ENCODE peak calls at places on chromosomes 5 and 9, in seven cellular contexts. One of them, this sample, is unnamed.
A peak's percentile ranks its signal among the peaks of the same experiment; 100 is the strongest.

GRCh38 chr5:84831701-84832100 is 447.0 kb upstream of the EDIL3 start:
- DNase-seq in adrenal gland: no peak
- DNase-seq in psoas muscle: no peak
- DNase-seq in right lobe of liver: no peak
- DNase-seq in cardiac muscle cell: no peak
- DNase-seq in HCT116: no peak
- DNase-seq in hepatocyte: no peak
- DNase-seq in this sample: no peak

GRCh38 chr5:56815657-56816545 is 552 bp downstream of the MAP3K1 start:
- DNase-seq in adrenal gland: peak; percentile 42
- DNase-seq in psoas muscle: peak; percentile 82
- DNase-seq in right lobe of liver: peak; percentile 53
- DNase-seq in cardiac muscle cell: peak; percentile 71
- DNase-seq in HCT116: no peak
- DNase-seq in hepatocyte: peak; percentile 55
- DNase-seq in this sample: no peak

GRCh38 chr9:93673271-93673843 is 97.0 kb downstream of the PHF2 start:
- DNase-seq in adrenal gland: peak; percentile 18
- DNase-seq in psoas muscle: peak; percentile 50
- DNase-seq in right lobe of liver: peak; percentile 31
- DNase-seq in cardiac muscle cell: no peak
- DNase-seq in HCT116: no peak
- DNase-seq in hepatocyte: no peak
- DNase-seq in this sample: peak; percentile 57

GRCh38 chr5:56279979-56280378 is 46.8 kb upstream of the ANKRD55 start:
- DNase-seq in adrenal gland: no peak
- DNase-seq in psoas muscle: no peak
- DNase-seq in right lobe of liver: no peak
- DNase-seq in cardiac muscle cell: no peak
- DNase-seq in HCT116: no peak
- DNase-seq in hepatocyte: no peak
- DNase-seq in this sample: no peak

GRCh38 chr5:98416541-98416940 is 356.9 kb upstream of the RGMB start:
- DNase-seq in adrenal gland: no peak
- DNase-seq in psoas muscle: no peak
- DNase-seq in right lobe of liver: no peak
- DNase-seq in cardiac muscle cell: no peak
- DNase-seq in HCT116: no peak
- DNase-seq in hepatocyte: no peak
- DNase-seq in this sample: no peak

GRCh38 chr9:35059438-35059837 is 13.0 kb downstream of the VCP start:
- DNase-seq in adrenal gland: no peak
- DNase-seq in psoas muscle: no peak
- DNase-seq in right lobe of liver: no peak
- DNase-seq in cardiac muscle cell: no peak
- DNase-seq in HCT116: no peak
- DNase-seq in hepatocyte: no peak
- DNase-seq in this sample: no peak

GRCh38 chr5:127746756-127747155 is 43.6 kb downstream of the CCDC192 start:
- DNase-seq in adrenal gland: no peak
- DNase-seq in psoas muscle: no peak
- DNase-seq in right lobe of liver: no peak
- DNase-seq in cardiac muscle cell: no peak
- DNase-seq in HCT116: peak; percentile 10
- DNase-seq in hepatocyte: no peak
- DNase-seq in this sample: no peak

GRCh38 chr9:91900057-91900816 is 49.8 kb downstream of the ROR2 start:
- DNase-seq in adrenal gland: no peak
- DNase-seq in psoas muscle: no peak
- DNase-seq in right lobe of liver: no peak
- DNase-seq in cardiac muscle cell: peak; percentile 78
- DNase-seq in HCT116: no peak
- DNase-seq in hepatocyte: peak; percentile 52
- DNase-seq in this sample: no peak

GRCh38 chr5:9596833-9597232 is 33.3 kb downstream of the TAS2R1 start:
- DNase-seq in adrenal gland: no peak
- DNase-seq in psoas muscle: no peak
- DNase-seq in right lobe of liver: no peak
- DNase-seq in cardiac muscle cell: peak; percentile 27
- DNase-seq in HCT116: no peak
- DNase-seq in hepatocyte: no peak
- DNase-seq in this sample: no peak

GRCh38 chr5:157670662-157671591 is at the start of gene C5orf52:
- DNase-seq in adrenal gland: peak; percentile 29
- DNase-seq in psoas muscle: no peak
- DNase-seq in right lobe of liver: peak; percentile 43
- DNase-seq in cardiac muscle cell: peak; percentile 66
- DNase-seq in HCT116: no peak
- DNase-seq in hepatocyte: peak; percentile 58
- DNase-seq in this sample: no peak

GRCh38 chr5:81393430-81393782 is 528 bp downstream of the ACOT12 start:
- DNase-seq in adrenal gland: no peak
- DNase-seq in psoas muscle: no peak
- DNase-seq in right lobe of liver: no peak
- DNase-seq in cardiac muscle cell: no peak
- DNase-seq in HCT116: no peak
- DNase-seq in hepatocyte: no peak
- DNase-seq in this sample: no peak

GRCh38 chr5:81393783-81394718 is at the start of gene ACOT12:
- DNase-seq in adrenal gland: no peak
- DNase-seq in psoas muscle: no peak
- DNase-seq in right lobe of liver: peak; percentile 83
- DNase-seq in cardiac muscle cell: peak; percentile 55
- DNase-seq in HCT116: no peak
- DNase-seq in hepatocyte: peak; percentile 35
- DNase-seq in this sample: no peak

GRCh38 chr5:81389015-81389414 is 4.9 kb downstream of the ACOT12 start:
- DNase-seq in adrenal gland: no peak
- DNase-seq in psoas muscle: no peak
- DNase-seq in right lobe of liver: no peak
- DNase-seq in cardiac muscle cell: no peak
- DNase-seq in HCT116: no peak
- DNase-seq in hepatocyte: peak; percentile 18
- DNase-seq in this sample: no peak
- H3K4me3 ChIP-seq in adrenal gland: no peak overlapping the region
- H3K4me3 ChIP-seq in psoas muscle: no peak overlapping the region
- H3K4me3 ChIP-seq in right lobe of liver: no peak overlapping the region
- H3K4me3 ChIP-seq in cardiac muscle cell: no peak overlapping the region
- H3K4me3 ChIP-seq in HCT116: no peak overlapping the region
- H3K4me3 ChIP-seq in hepatocyte: no peak overlapping the region
- H3K4me3 ChIP-seq in this sample: no peak overlapping the region

DNA sequence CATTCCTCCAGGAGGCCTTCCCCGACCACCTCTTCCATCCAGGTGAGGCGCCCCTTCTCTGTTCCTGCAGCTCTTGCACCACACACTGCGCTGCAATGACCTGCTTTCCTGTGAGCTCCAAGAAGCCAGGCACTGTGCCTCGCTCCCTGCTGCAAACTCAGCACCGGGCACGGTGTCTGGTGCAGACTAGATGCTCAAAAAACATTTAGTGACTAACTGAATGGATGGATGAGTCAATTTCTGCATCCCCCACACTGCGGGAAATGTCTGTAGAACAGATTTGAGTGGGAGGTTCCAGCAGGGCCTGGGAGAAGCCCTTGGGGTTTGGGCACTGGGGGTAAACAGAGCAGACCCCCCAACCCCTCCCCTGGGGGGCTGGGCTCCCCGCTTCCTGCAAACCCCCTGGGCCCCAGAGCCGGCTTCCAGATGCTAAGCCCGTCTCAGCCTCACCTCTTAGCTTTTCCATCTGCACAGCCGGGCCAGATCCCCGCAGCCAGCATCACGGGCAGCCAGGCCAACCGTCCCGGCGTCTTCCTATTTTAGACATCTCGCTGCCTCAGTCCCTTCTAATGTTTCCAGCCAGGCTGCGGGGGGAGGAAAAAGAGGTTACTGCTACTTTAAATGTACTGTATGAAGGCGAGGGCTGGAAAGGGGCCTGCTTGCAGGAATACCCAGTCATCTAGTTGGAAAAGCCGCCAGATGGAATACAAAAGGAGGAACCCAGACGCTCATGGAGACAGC is 66.9 kb upstream of the GGTA1 start:
- DNase-seq in adrenal gland: no peak
- DNase-seq in psoas muscle: peak; percentile 86
- DNase-seq in right lobe of liver: no peak
- DNase-seq in cardiac muscle cell: no peak
- DNase-seq in HCT116: no peak
- DNase-seq in hepatocyte: no peak
- DNase-seq in this sample: no peak
- H3K27ac ChIP-seq in adrenal gland: no peak overlapping the region
- H3K27ac ChIP-seq in psoas muscle: peak overlapping the region; percentile 95
- H3K27ac ChIP-seq in right lobe of liver: no peak overlapping the region
- H3K27ac ChIP-seq in cardiac muscle cell: no peak overlapping the region
- H3K27ac ChIP-seq in HCT116: no peak overlapping the region
- H3K27ac ChIP-seq in hepatocyte: peak overlapping the region; percentile 79
- H3K27ac ChIP-seq in this sample: no peak overlapping the region

GRCh38 chr9:215631-216155 is 1.0 kb downstream of the DOCK8 start:
- DNase-seq in adrenal gland: no peak
- DNase-seq in psoas muscle: no peak
- DNase-seq in right lobe of liver: no peak
- DNase-seq in cardiac muscle cell: no peak
- DNase-seq in HCT116: no peak
- DNase-seq in hepatocyte: no peak
- DNase-seq in this sample: no peak

GRCh38 chr9:211036-211435 is 3.6 kb upstream of the DOCK8 start:
- DNase-seq in adrenal gland: peak; percentile 61
- DNase-seq in psoas muscle: no peak
- DNase-seq in right lobe of liver: no peak
- DNase-seq in cardiac muscle cell: no peak
- DNase-seq in HCT116: no peak
- DNase-seq in hepatocyte: no peak
- DNase-seq in this sample: no peak

GRCh38 chr9:212265-212664 is 2.4 kb upstream of the DOCK8 start:
- DNase-seq in adrenal gland: no peak
- DNase-seq in psoas muscle: no peak
- DNase-seq in right lobe of liver: no peak
- DNase-seq in cardiac muscle cell: no peak
- DNase-seq in HCT116: no peak
- DNase-seq in hepatocyte: no peak
- DNase-seq in this sample: no peak

GRCh38 chr9:211557-211956 is 3.1 kb upstream of the DOCK8 start:
- DNase-seq in adrenal gland: peak; percentile 64
- DNase-seq in psoas muscle: no peak
- DNase-seq in right lobe of liver: peak; percentile 57
- DNase-seq in cardiac muscle cell: no peak
- DNase-seq in HCT116: no peak
- DNase-seq in hepatocyte: no peak
- DNase-seq in this sample: no peak

DNA sequence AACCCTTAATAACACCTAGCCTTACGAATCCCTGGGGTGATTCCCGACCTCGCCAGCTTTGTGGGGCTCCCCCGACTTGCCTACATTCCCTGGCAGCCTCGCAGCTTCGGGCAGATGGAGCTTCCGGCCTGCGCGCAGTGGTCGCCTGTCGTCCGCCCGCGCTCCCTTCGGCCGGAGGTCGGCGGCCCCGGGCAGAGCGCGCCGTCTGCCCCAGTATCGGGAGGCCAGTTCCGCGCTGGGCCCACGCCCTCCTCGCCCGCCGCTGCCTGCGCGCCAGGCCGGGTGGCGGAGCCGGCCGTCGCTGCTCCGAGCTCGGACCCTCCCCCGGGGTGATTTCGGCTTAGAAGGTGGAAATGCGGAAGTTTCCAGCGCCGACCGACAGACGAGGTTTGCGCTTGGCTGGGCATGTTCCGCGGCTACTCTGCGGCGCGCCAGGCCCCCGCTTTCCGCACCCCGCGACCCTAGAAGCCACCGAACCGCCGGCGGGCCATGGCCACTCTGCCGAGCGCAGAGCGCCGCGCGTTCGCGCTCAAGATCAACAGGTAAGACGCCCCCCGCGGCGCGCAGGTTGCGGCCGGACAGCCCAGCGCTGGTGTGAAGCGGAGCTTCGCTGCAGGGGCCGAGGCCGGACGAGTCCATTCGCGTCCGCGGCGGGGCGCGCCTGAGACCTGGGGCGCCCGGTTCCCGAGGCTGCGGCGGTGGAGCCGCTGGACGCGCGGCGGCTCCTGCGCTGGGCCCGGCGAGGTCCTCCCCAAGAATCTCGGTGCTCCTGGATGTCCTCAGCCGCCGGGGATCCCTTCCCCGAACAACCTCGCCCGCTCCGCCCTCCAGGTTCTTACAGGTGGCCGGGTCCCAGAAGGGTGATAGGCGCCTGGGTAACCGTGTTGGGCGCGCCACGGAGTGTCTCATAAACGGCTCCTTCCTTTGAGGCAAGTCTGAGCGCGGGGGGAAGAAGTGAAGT is at the start of gene DOCK8:
- DNase-seq in adrenal gland: peak; percentile 76
- DNase-seq in psoas muscle: peak; percentile 81
- DNase-seq in right lobe of liver: peak; percentile 80
- DNase-seq in cardiac muscle cell: peak; percentile 72
- DNase-seq in HCT116: peak; percentile 35
- DNase-seq in hepatocyte: peak; percentile 84
- DNase-seq in this sample: no peak
- TF ChIP-seq CTCF in adrenal gland: no peak
- TF ChIP-seq CTCF in psoas muscle: peak; percentile 25
- TF ChIP-seq CTCF in right lobe of liver: peak; percentile 19
- TF ChIP-seq CTCF in cardiac muscle cell: peak; percentile 48
- TF ChIP-seq CTCF in HCT116: peak; percentile 29
- TF ChIP-seq CTCF in hepatocyte: peak; percentile 42
- TF ChIP-seq CTCF in this sample: peak; percentile 45

DNA sequence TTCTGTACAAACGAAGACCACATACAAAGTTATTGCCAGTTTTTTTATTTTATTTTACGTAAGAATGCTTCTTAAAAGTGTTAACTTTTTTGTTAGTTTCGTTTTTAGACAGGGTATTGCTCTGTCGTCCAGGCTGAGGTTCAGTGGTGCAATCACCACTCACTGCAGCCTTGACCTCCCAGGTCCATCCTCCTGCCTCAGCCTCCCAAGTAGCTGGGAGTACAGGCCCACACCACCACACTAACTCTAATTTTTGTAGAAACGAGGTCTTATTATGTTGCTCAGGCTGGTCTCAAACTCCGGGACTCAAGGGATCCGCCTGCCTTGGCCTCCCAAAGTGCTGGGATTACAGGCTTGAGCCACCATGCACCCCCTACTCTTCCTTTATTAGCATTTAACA is 2.3 kb upstream of the DNAJA1 start:
- DNase-seq in adrenal gland: no peak
- DNase-seq in psoas muscle: no peak
- DNase-seq in right lobe of liver: no peak
- DNase-seq in cardiac muscle cell: no peak
- DNase-seq in HCT116: no peak
- DNase-seq in hepatocyte: no peak
- DNase-seq in this sample: no peak
- H3K4me3 ChIP-seq in adrenal gland: no peak overlapping the region
- H3K4me3 ChIP-seq in psoas muscle: no peak overlapping the region
- H3K4me3 ChIP-seq in right lobe of liver: no peak overlapping the region
- H3K4me3 ChIP-seq in cardiac muscle cell: no peak overlapping the region
- H3K4me3 ChIP-seq in HCT116: no peak overlapping the region
- H3K4me3 ChIP-seq in hepatocyte: no peak overlapping the region
- H3K4me3 ChIP-seq in this sample: no peak overlapping the region